ENCODE peak calls at places on chromosomes 6 and 20, in ten cellular contexts. One of them, this sample, is unnamed.

GRCh38 chr6:131762984-131763383 is 44.8 kb upstream of the ENPP1 start:
- DNase-seq in stimulated activated CD4-positive, alpha-beta T cell treated with anti-CD3 and anti-CD28 coated beads, TNF-alpha, amount 100 ng/mL, for 48 hours: no peak
- DNase-seq in HTR-8/SVneo: no peak
- DNase-seq in NCI-H1436 treated with DMSO at 0.1 percent for 48 hours: no peak
- DNase-seq in fibroblast of lung: peak
- DNase-seq in KBM-7: no peak
- DNase-seq in D341Med: no peak
- DNase-seq in HEK293T: no peak
- DNase-seq in stimulated activated CD8-positive, alpha-beta memory T cell treated with anti-CD3 and anti-CD28 coated beads, Interleukin-2, amount 100 ng/mL, for 48 hours: no peak
- DNase-seq in activated T-helper 1 cell treated with anti-CD3 and anti-CD28 coated beads, Interleukin-2, amount 50 U/mL, for 16 hours: no peak
- DNase-seq in this sample: no peak

GRCh38 chr20:64161595-64162238 is 2.5 kb upstream of the MYT1 start:
- DNase-seq in KBM-7: peak
- DNase-seq in NCI-H1436 treated with DMSO at 0.1 percent for 48 hours: no peak
- DNase-seq in HTR-8/SVneo: no peak
- DNase-seq in stimulated activated CD8-positive, alpha-beta memory T cell treated with anti-CD3 and anti-CD28 coated beads, Interleukin-2, amount 100 ng/mL, for 48 hours: peak
- DNase-seq in HEK293T: peak
- DNase-seq in activated T-helper 1 cell treated with anti-CD3 and anti-CD28 coated beads, Interleukin-2, amount 50 U/mL, for 16 hours: no peak
- DNase-seq in D341Med: no peak
- DNase-seq in stimulated activated CD4-positive, alpha-beta T cell treated with anti-CD3 and anti-CD28 coated beads, TNF-alpha, amount 100 ng/mL, for 48 hours: peak
- DNase-seq in fibroblast of lung: peak
- DNase-seq in this sample: peak

GRCh38 chr6:85756982-85757381 is 114.3 kb upstream of the SYNCRIP start:
- DNase-seq in activated T-helper 1 cell treated with anti-CD3 and anti-CD28 coated beads, Interleukin-2, amount 50 U/mL, for 16 hours: no peak
- DNase-seq in KBM-7: peak
- DNase-seq in stimulated activated CD8-positive, alpha-beta memory T cell treated with anti-CD3 and anti-CD28 coated beads, Interleukin-2, amount 100 ng/mL, for 48 hours: no peak
- DNase-seq in HEK293T: no peak
- DNase-seq in HTR-8/SVneo: peak
- DNase-seq in D341Med: peak
- DNase-seq in NCI-H1436 treated with DMSO at 0.1 percent for 48 hours: no peak
- DNase-seq in fibroblast of lung: peak
- DNase-seq in stimulated activated CD4-positive, alpha-beta T cell treated with anti-CD3 and anti-CD28 coated beads, TNF-alpha, amount 100 ng/mL, for 48 hours: no peak
- DNase-seq in this sample: peak

GRCh38 chr6:34858681-34859080 is 29.2 kb downstream of the TAF11 start:
- DNase-seq in D341Med: no peak
- DNase-seq in HTR-8/SVneo: no peak
- DNase-seq in fibroblast of lung: no peak
- DNase-seq in stimulated activated CD4-positive, alpha-beta T cell treated with anti-CD3 and anti-CD28 coated beads, TNF-alpha, amount 100 ng/mL, for 48 hours: no peak
- DNase-seq in stimulated activated CD8-positive, alpha-beta memory T cell treated with anti-CD3 and anti-CD28 coated beads, Interleukin-2, amount 100 ng/mL, for 48 hours: no peak
- DNase-seq in activated T-helper 1 cell treated with anti-CD3 and anti-CD28 coated beads, Interleukin-2, amount 50 U/mL, for 16 hours: no peak
- DNase-seq in NCI-H1436 treated with DMSO at 0.1 percent for 48 hours: no peak
- DNase-seq in HEK293T: no peak
- DNase-seq in KBM-7: no peak
- DNase-seq in this sample: no peak

GRCh38 chr20:46139908-46140482 is 21.9 kb downstream of the CD40 start:
- DNase-seq in HEK293T: no peak
- DNase-seq in D341Med: no peak
- DNase-seq in activated T-helper 1 cell treated with anti-CD3 and anti-CD28 coated beads, Interleukin-2, amount 50 U/mL, for 16 hours: no peak
- DNase-seq in KBM-7: no peak
- DNase-seq in HTR-8/SVneo: no peak
- DNase-seq in NCI-H1436 treated with DMSO at 0.1 percent for 48 hours: peak
- DNase-seq in stimulated activated CD8-positive, alpha-beta memory T cell treated with anti-CD3 and anti-CD28 coated beads, Interleukin-2, amount 100 ng/mL, for 48 hours: no peak
- DNase-seq in stimulated activated CD4-positive, alpha-beta T cell treated with anti-CD3 and anti-CD28 coated beads, TNF-alpha, amount 100 ng/mL, for 48 hours: no peak
- DNase-seq in fibroblast of lung: no peak
- DNase-seq in this sample: no peak

GRCh38 chr6:129646617-129647016 is 63.4 kb downstream of the ARHGAP18 start:
- DNase-seq in activated T-helper 1 cell treated with anti-CD3 and anti-CD28 coated beads, Interleukin-2, amount 50 U/mL, for 16 hours: no peak
- DNase-seq in HEK293T: no peak
- DNase-seq in KBM-7: no peak
- DNase-seq in stimulated activated CD8-positive, alpha-beta memory T cell treated with anti-CD3 and anti-CD28 coated beads, Interleukin-2, amount 100 ng/mL, for 48 hours: no peak
- DNase-seq in fibroblast of lung: no peak
- DNase-seq in HTR-8/SVneo: no peak
- DNase-seq in D341Med: no peak
- DNase-seq in NCI-H1436 treated with DMSO at 0.1 percent for 48 hours: no peak
- DNase-seq in stimulated activated CD4-positive, alpha-beta T cell treated with anti-CD3 and anti-CD28 coated beads, TNF-alpha, amount 100 ng/mL, for 48 hours: no peak
- DNase-seq in this sample: no peak

GRCh38 chr20:61693055-61693600 is 372.6 kb downstream of the TAF4 start:
- DNase-seq in KBM-7: no peak
- DNase-seq in D341Med: no peak
- DNase-seq in stimulated activated CD4-positive, alpha-beta T cell treated with anti-CD3 and anti-CD28 coated beads, TNF-alpha, amount 100 ng/mL, for 48 hours: no peak
- DNase-seq in HTR-8/SVneo: no peak
- DNase-seq in HEK293T: no peak
- DNase-seq in stimulated activated CD8-positive, alpha-beta memory T cell treated with anti-CD3 and anti-CD28 coated beads, Interleukin-2, amount 100 ng/mL, for 48 hours: no peak
- DNase-seq in fibroblast of lung: no peak
- DNase-seq in activated T-helper 1 cell treated with anti-CD3 and anti-CD28 coated beads, Interleukin-2, amount 50 U/mL, for 16 hours: no peak
- DNase-seq in NCI-H1436 treated with DMSO at 0.1 percent for 48 hours: no peak
- DNase-seq in this sample: no peak

GRCh38 chr6:111361648-111362047 is 121.4 kb downstream of the REV3L start:
- DNase-seq in stimulated activated CD4-positive, alpha-beta T cell treated with anti-CD3 and anti-CD28 coated beads, TNF-alpha, amount 100 ng/mL, for 48 hours: no peak
- DNase-seq in fibroblast of lung: peak
- DNase-seq in KBM-7: peak
- DNase-seq in HEK293T: peak
- DNase-seq in D341Med: peak
- DNase-seq in NCI-H1436 treated with DMSO at 0.1 percent for 48 hours: no peak
- DNase-seq in activated T-helper 1 cell treated with anti-CD3 and anti-CD28 coated beads, Interleukin-2, amount 50 U/mL, for 16 hours: no peak
- DNase-seq in HTR-8/SVneo: peak
- DNase-seq in stimulated activated CD8-positive, alpha-beta memory T cell treated with anti-CD3 and anti-CD28 coated beads, Interleukin-2, amount 100 ng/mL, for 48 hours: no peak
- DNase-seq in this sample: peak

GRCh38 chr20:50048420-50049166 is 64.4 kb downstream of the UBE2V1 start:
- DNase-seq in HTR-8/SVneo: no peak
- DNase-seq in HEK293T: no peak
- DNase-seq in KBM-7: no peak
- DNase-seq in stimulated activated CD8-positive, alpha-beta memory T cell treated with anti-CD3 and anti-CD28 coated beads, Interleukin-2, amount 100 ng/mL, for 48 hours: peak
- DNase-seq in D341Med: no peak
- DNase-seq in stimulated activated CD4-positive, alpha-beta T cell treated with anti-CD3 and anti-CD28 coated beads, TNF-alpha, amount 100 ng/mL, for 48 hours: no peak
- DNase-seq in fibroblast of lung: peak
- DNase-seq in NCI-H1436 treated with DMSO at 0.1 percent for 48 hours: no peak
- DNase-seq in activated T-helper 1 cell treated with anti-CD3 and anti-CD28 coated beads, Interleukin-2, amount 50 U/mL, for 16 hours: no peak
- DNase-seq in this sample: no peak

GRCh38 chr20:9119776-9120175 is 50.9 kb downstream of the PLCB4 start:
- DNase-seq in HTR-8/SVneo: peak
- DNase-seq in fibroblast of lung: peak
- DNase-seq in HEK293T: no peak
- DNase-seq in stimulated activated CD4-positive, alpha-beta T cell treated with anti-CD3 and anti-CD28 coated beads, TNF-alpha, amount 100 ng/mL, for 48 hours: no peak
- DNase-seq in stimulated activated CD8-positive, alpha-beta memory T cell treated with anti-CD3 and anti-CD28 coated beads, Interleukin-2, amount 100 ng/mL, for 48 hours: no peak
- DNase-seq in NCI-H1436 treated with DMSO at 0.1 percent for 48 hours: no peak
- DNase-seq in D341Med: no peak
- DNase-seq in activated T-helper 1 cell treated with anti-CD3 and anti-CD28 coated beads, Interleukin-2, amount 50 U/mL, for 16 hours: no peak
- DNase-seq in KBM-7: no peak
- DNase-seq in this sample: no peak

GRCh38 chr6:157681041-157681650 is 141.9 kb upstream of the SNX9 start:
- DNase-seq in HEK293T: no peak
- DNase-seq in fibroblast of lung: no peak
- DNase-seq in KBM-7: no peak
- DNase-seq in stimulated activated CD4-positive, alpha-beta T cell treated with anti-CD3 and anti-CD28 coated beads, TNF-alpha, amount 100 ng/mL, for 48 hours: no peak
- DNase-seq in activated T-helper 1 cell treated with anti-CD3 and anti-CD28 coated beads, Interleukin-2, amount 50 U/mL, for 16 hours: no peak
- DNase-seq in HTR-8/SVneo: no peak
- DNase-seq in stimulated activated CD8-positive, alpha-beta memory T cell treated with anti-CD3 and anti-CD28 coated beads, Interleukin-2, amount 100 ng/mL, for 48 hours: no peak
- DNase-seq in D341Med: no peak
- DNase-seq in NCI-H1436 treated with DMSO at 0.1 percent for 48 hours: no peak
- DNase-seq in this sample: no peak

GRCh38 chr20:25220021-25220730 is 24.7 kb downstream of the ENTPD6 start:
- DNase-seq in HTR-8/SVneo: no peak
- DNase-seq in D341Med: peak
- DNase-seq in stimulated activated CD8-positive, alpha-beta memory T cell treated with anti-CD3 and anti-CD28 coated beads, Interleukin-2, amount 100 ng/mL, for 48 hours: no peak
- DNase-seq in fibroblast of lung: no peak
- DNase-seq in HEK293T: no peak
- DNase-seq in stimulated activated CD4-positive, alpha-beta T cell treated with anti-CD3 and anti-CD28 coated beads, TNF-alpha, amount 100 ng/mL, for 48 hours: no peak
- DNase-seq in NCI-H1436 treated with DMSO at 0.1 percent for 48 hours: no peak
- DNase-seq in KBM-7: no peak
- DNase-seq in activated T-helper 1 cell treated with anti-CD3 and anti-CD28 coated beads, Interleukin-2, amount 50 U/mL, for 16 hours: no peak
- DNase-seq in this sample: peak

GRCh38 chr6:56815436-56815835 is 139.5 kb upstream of the BEND6 start:
- DNase-seq in HTR-8/SVneo: no peak
- DNase-seq in NCI-H1436 treated with DMSO at 0.1 percent for 48 hours: no peak
- DNase-seq in activated T-helper 1 cell treated with anti-CD3 and anti-CD28 coated beads, Interleukin-2, amount 50 U/mL, for 16 hours: no peak
- DNase-seq in D341Med: no peak
- DNase-seq in stimulated activated CD8-positive, alpha-beta memory T cell treated with anti-CD3 and anti-CD28 coated beads, Interleukin-2, amount 100 ng/mL, for 48 hours: no peak
- DNase-seq in KBM-7: no peak
- DNase-seq in HEK293T: no peak
- DNase-seq in stimulated activated CD4-positive, alpha-beta T cell treated with anti-CD3 and anti-CD28 coated beads, TNF-alpha, amount 100 ng/mL, for 48 hours: no peak
- DNase-seq in fibroblast of lung: no peak
- DNase-seq in this sample: no peak

GRCh38 chr20:8389381-8390368 is 257.6 kb downstream of the PLCB1 start:
- DNase-seq in HEK293T: peak
- DNase-seq in activated T-helper 1 cell treated with anti-CD3 and anti-CD28 coated beads, Interleukin-2, amount 50 U/mL, for 16 hours: no peak
- DNase-seq in D341Med: peak
- DNase-seq in KBM-7: peak
- DNase-seq in NCI-H1436 treated with DMSO at 0.1 percent for 48 hours: no peak
- DNase-seq in stimulated activated CD8-positive, alpha-beta memory T cell treated with anti-CD3 and anti-CD28 coated beads, Interleukin-2, amount 100 ng/mL, for 48 hours: no peak
- DNase-seq in fibroblast of lung: peak
- DNase-seq in stimulated activated CD4-positive, alpha-beta T cell treated with anti-CD3 and anti-CD28 coated beads, TNF-alpha, amount 100 ng/mL, for 48 hours: no peak
- DNase-seq in HTR-8/SVneo: no peak
- DNase-seq in this sample: peak

GRCh38 chr6:17725083-17725482 is 18.4 kb upstream of the NUP153 start:
- DNase-seq in NCI-H1436 treated with DMSO at 0.1 percent for 48 hours: peak
- DNase-seq in fibroblast of lung: peak
- DNase-seq in HEK293T: peak
- DNase-seq in activated T-helper 1 cell treated with anti-CD3 and anti-CD28 coated beads, Interleukin-2, amount 50 U/mL, for 16 hours: no peak
- DNase-seq in stimulated activated CD8-positive, alpha-beta memory T cell treated with anti-CD3 and anti-CD28 coated beads, Interleukin-2, amount 100 ng/mL, for 48 hours: no peak
- DNase-seq in KBM-7: peak
- DNase-seq in stimulated activated CD4-positive, alpha-beta T cell treated with anti-CD3 and anti-CD28 coated beads, TNF-alpha, amount 100 ng/mL, for 48 hours: no peak
- DNase-seq in HTR-8/SVneo: peak
- DNase-seq in D341Med: peak
- DNase-seq in this sample: peak

GRCh38 chr20:58715709-58716475 is 23.3 kb downstream of the NPEPL1 start:
- DNase-seq in stimulated activated CD4-positive, alpha-beta T cell treated with anti-CD3 and anti-CD28 coated beads, TNF-alpha, amount 100 ng/mL, for 48 hours: no peak
- DNase-seq in KBM-7: no peak
- DNase-seq in activated T-helper 1 cell treated with anti-CD3 and anti-CD28 coated beads, Interleukin-2, amount 50 U/mL, for 16 hours: no peak
- DNase-seq in D341Med: peak
- DNase-seq in NCI-H1436 treated with DMSO at 0.1 percent for 48 hours: no peak
- DNase-seq in stimulated activated CD8-positive, alpha-beta memory T cell treated with anti-CD3 and anti-CD28 coated beads, Interleukin-2, amount 100 ng/mL, for 48 hours: no peak
- DNase-seq in HEK293T: no peak
- DNase-seq in HTR-8/SVneo: no peak
- DNase-seq in fibroblast of lung: no peak
- DNase-seq in this sample: peak

GRCh38 chr20:49892260-49893216 is 22.8 kb downstream of the SPATA2 start:
- DNase-seq in activated T-helper 1 cell treated with anti-CD3 and anti-CD28 coated beads, Interleukin-2, amount 50 U/mL, for 16 hours: no peak
- DNase-seq in stimulated activated CD8-positive, alpha-beta memory T cell treated with anti-CD3 and anti-CD28 coated beads, Interleukin-2, amount 100 ng/mL, for 48 hours: no peak
- DNase-seq in stimulated activated CD4-positive, alpha-beta T cell treated with anti-CD3 and anti-CD28 coated beads, TNF-alpha, amount 100 ng/mL, for 48 hours: no peak
- DNase-seq in HEK293T: no peak
- DNase-seq in fibroblast of lung: no peak
- DNase-seq in NCI-H1436 treated with DMSO at 0.1 percent for 48 hours: no peak
- DNase-seq in KBM-7: no peak
- DNase-seq in HTR-8/SVneo: no peak
- DNase-seq in D341Med: no peak
- DNase-seq in this sample: no peak

GRCh38 chr6:85569323-85569722 is 24.3 kb downstream of the SNX14 start:
- DNase-seq in stimulated activated CD4-positive, alpha-beta T cell treated with anti-CD3 and anti-CD28 coated beads, TNF-alpha, amount 100 ng/mL, for 48 hours: no peak
- DNase-seq in HTR-8/SVneo: peak
- DNase-seq in stimulated activated CD8-positive, alpha-beta memory T cell treated with anti-CD3 and anti-CD28 coated beads, Interleukin-2, amount 100 ng/mL, for 48 hours: no peak
- DNase-seq in activated T-helper 1 cell treated with anti-CD3 and anti-CD28 coated beads, Interleukin-2, amount 50 U/mL, for 16 hours: no peak
- DNase-seq in HEK293T: no peak
- DNase-seq in NCI-H1436 treated with DMSO at 0.1 percent for 48 hours: no peak
- DNase-seq in fibroblast of lung: peak
- DNase-seq in KBM-7: no peak
- DNase-seq in D341Med: no peak
- DNase-seq in this sample: no peak

GRCh38 chr6:33160728-33161323 is 31.4 kb downstream of the COL11A2 start:
- DNase-seq in HEK293T: no peak
- DNase-seq in NCI-H1436 treated with DMSO at 0.1 percent for 48 hours: no peak
- DNase-seq in stimulated activated CD8-positive, alpha-beta memory T cell treated with anti-CD3 and anti-CD28 coated beads, Interleukin-2, amount 100 ng/mL, for 48 hours: no peak
- DNase-seq in KBM-7: peak
- DNase-seq in D341Med: peak
- DNase-seq in HTR-8/SVneo: peak
- DNase-seq in stimulated activated CD4-positive, alpha-beta T cell treated with anti-CD3 and anti-CD28 coated beads, TNF-alpha, amount 100 ng/mL, for 48 hours: no peak
- DNase-seq in fibroblast of lung: peak
- DNase-seq in activated T-helper 1 cell treated with anti-CD3 and anti-CD28 coated beads, Interleukin-2, amount 50 U/mL, for 16 hours: no peak
- DNase-seq in this sample: no peak

GRCh38 chr6:110472739-110473138 is 3.7 kb downstream of the SLC22A16 start:
- DNase-seq in HTR-8/SVneo: no peak
- DNase-seq in D341Med: no peak
- DNase-seq in HEK293T: no peak
- DNase-seq in stimulated activated CD4-positive, alpha-beta T cell treated with anti-CD3 and anti-CD28 coated beads, TNF-alpha, amount 100 ng/mL, for 48 hours: no peak
- DNase-seq in activated T-helper 1 cell treated with anti-CD3 and anti-CD28 coated beads, Interleukin-2, amount 50 U/mL, for 16 hours: no peak
- DNase-seq in fibroblast of lung: no peak
- DNase-seq in NCI-H1436 treated with DMSO at 0.1 percent for 48 hours: no peak
- DNase-seq in KBM-7: no peak
- DNase-seq in stimulated activated CD8-positive, alpha-beta memory T cell treated with anti-CD3 and anti-CD28 coated beads, Interleukin-2, amount 100 ng/mL, for 48 hours: no peak
- DNase-seq in this sample: no peak

GRCh38 chr20:61340157-61340556 is 88.1 kb downstream of the CDH4 start:
- DNase-seq in D341Med: no peak
- DNase-seq in activated T-helper 1 cell treated with anti-CD3 and anti-CD28 coated beads, Interleukin-2, amount 50 U/mL, for 16 hours: no peak
- DNase-seq in stimulated activated CD4-positive, alpha-beta T cell treated with anti-CD3 and anti-CD28 coated beads, TNF-alpha, amount 100 ng/mL, for 48 hours: no peak
- DNase-seq in stimulated activated CD8-positive, alpha-beta memory T cell treated with anti-CD3 and anti-CD28 coated beads, Interleukin-2, amount 100 ng/mL, for 48 hours: no peak
- DNase-seq in NCI-H1436 treated with DMSO at 0.1 percent for 48 hours: no peak
- DNase-seq in KBM-7: no peak
- DNase-seq in HTR-8/SVneo: no peak
- DNase-seq in fibroblast of lung: no peak
- DNase-seq in HEK293T: no peak
- DNase-seq in this sample: no peak

GRCh38 chr6:73325656-73326055 is 28.4 kb downstream of the DPPA5 start:
- DNase-seq in D341Med: no peak
- DNase-seq in NCI-H1436 treated with DMSO at 0.1 percent for 48 hours: no peak
- DNase-seq in fibroblast of lung: no peak
- DNase-seq in KBM-7: no peak
- DNase-seq in stimulated activated CD4-positive, alpha-beta T cell treated with anti-CD3 and anti-CD28 coated beads, TNF-alpha, amount 100 ng/mL, for 48 hours: no peak
- DNase-seq in stimulated activated CD8-positive, alpha-beta memory T cell treated with anti-CD3 and anti-CD28 coated beads, Interleukin-2, amount 100 ng/mL, for 48 hours: no peak
- DNase-seq in HEK293T: no peak
- DNase-seq in activated T-helper 1 cell treated with anti-CD3 and anti-CD28 coated beads, Interleukin-2, amount 50 U/mL, for 16 hours: no peak
- DNase-seq in HTR-8/SVneo: no peak
- DNase-seq in this sample: no peak

GRCh38 chr20:43953919-43954617 is 39.4 kb downstream of the TOX2 start:
- DNase-seq in stimulated activated CD4-positive, alpha-beta T cell treated with anti-CD3 and anti-CD28 coated beads, TNF-alpha, amount 100 ng/mL, for 48 hours: no peak
- DNase-seq in HTR-8/SVneo: peak
- DNase-seq in KBM-7: no peak
- DNase-seq in NCI-H1436 treated with DMSO at 0.1 percent for 48 hours: no peak
- DNase-seq in D341Med: no peak
- DNase-seq in HEK293T: no peak
- DNase-seq in fibroblast of lung: no peak
- DNase-seq in stimulated activated CD8-positive, alpha-beta memory T cell treated with anti-CD3 and anti-CD28 coated beads, Interleukin-2, amount 100 ng/mL, for 48 hours: no peak
- DNase-seq in activated T-helper 1 cell treated with anti-CD3 and anti-CD28 coated beads, Interleukin-2, amount 50 U/mL, for 16 hours: no peak
- DNase-seq in this sample: no peak

This sample was measured in SK-N-DZ.